ENCODE peak calls at places on chromosomes 6 and 20, in six cellular contexts. One of them, this sample, is unnamed.

GRCh38 chr20:3990741-3991140 is 24.6 kb downstream of the RNF24 start:
- DNase-seq in stimulated activated naive CD8-positive, alpha-beta T cell treated with anti-CD3 and anti-CD28 coated beads, Interleukin-15, amount 100 ng/mL, for 72 hours: no peak
- DNase-seq in substantia nigra: no peak
- DNase-seq in central memory CD4-positive, alpha-beta T cell: peak; percentile 29
- DNase-seq in naive thymus-derived CD4-positive, alpha-beta T cell: no peak
- DNase-seq in Daoy: no peak
- DNase-seq in this sample: no peak

GRCh38 chr20:62560162-62560561 is 82.1 kb upstream of the SLCO4A1 start:
- DNase-seq in naive thymus-derived CD4-positive, alpha-beta T cell: no peak
- DNase-seq in substantia nigra: no peak
- DNase-seq in stimulated activated naive CD8-positive, alpha-beta T cell treated with anti-CD3 and anti-CD28 coated beads, Interleukin-15, amount 100 ng/mL, for 72 hours: no peak
- DNase-seq in central memory CD4-positive, alpha-beta T cell: no peak
- DNase-seq in Daoy: no peak
- DNase-seq in this sample: no peak

GRCh38 chr20:35508493-35509218 is 20.8 kb downstream of the C20orf173 start:
- DNase-seq in substantia nigra: no peak
- DNase-seq in central memory CD4-positive, alpha-beta T cell: no peak
- DNase-seq in Daoy: no peak
- DNase-seq in naive thymus-derived CD4-positive, alpha-beta T cell: no peak
- DNase-seq in stimulated activated naive CD8-positive, alpha-beta T cell treated with anti-CD3 and anti-CD28 coated beads, Interleukin-15, amount 100 ng/mL, for 72 hours: no peak
- DNase-seq in this sample: no peak

GRCh38 chr20:6870559-6870958 is 103.1 kb downstream of the BMP2 start:
- DNase-seq in Daoy: no peak
- DNase-seq in substantia nigra: no peak
- DNase-seq in central memory CD4-positive, alpha-beta T cell: no peak
- DNase-seq in naive thymus-derived CD4-positive, alpha-beta T cell: no peak
- DNase-seq in stimulated activated naive CD8-positive, alpha-beta T cell treated with anti-CD3 and anti-CD28 coated beads, Interleukin-15, amount 100 ng/mL, for 72 hours: no peak
- DNase-seq in this sample: no peak

GRCh38 chr20:58981564-58982364 is 708 bp downstream of the NELFCD start:
- DNase-seq in central memory CD4-positive, alpha-beta T cell: peak; percentile 7
- DNase-seq in substantia nigra: no peak
- DNase-seq in naive thymus-derived CD4-positive, alpha-beta T cell: no peak
- DNase-seq in stimulated activated naive CD8-positive, alpha-beta T cell treated with anti-CD3 and anti-CD28 coated beads, Interleukin-15, amount 100 ng/mL, for 72 hours: no peak
- DNase-seq in Daoy: no peak
- DNase-seq in this sample: no peak

GRCh38 chr6:27477318-27478013 is 4.6 kb upstream of the ZNF184 start:
- DNase-seq in substantia nigra: no peak
- DNase-seq in central memory CD4-positive, alpha-beta T cell: no peak
- DNase-seq in stimulated activated naive CD8-positive, alpha-beta T cell treated with anti-CD3 and anti-CD28 coated beads, Interleukin-15, amount 100 ng/mL, for 72 hours: no peak
- DNase-seq in Daoy: no peak
- DNase-seq in naive thymus-derived CD4-positive, alpha-beta T cell: no peak
- DNase-seq in this sample: no peak

GRCh38 chr6:24313477-24314141 is 44.2 kb downstream of the DCDC2 start:
- DNase-seq in naive thymus-derived CD4-positive, alpha-beta T cell: no peak
- DNase-seq in Daoy: peak; percentile 91
- DNase-seq in stimulated activated naive CD8-positive, alpha-beta T cell treated with anti-CD3 and anti-CD28 coated beads, Interleukin-15, amount 100 ng/mL, for 72 hours: no peak
- DNase-seq in central memory CD4-positive, alpha-beta T cell: no peak
- DNase-seq in substantia nigra: no peak
- DNase-seq in this sample: no peak

GRCh38 chr20:44401052-44401769 is 45.7 kb downstream of the HNF4A start:
- DNase-seq in central memory CD4-positive, alpha-beta T cell: no peak
- DNase-seq in Daoy: no peak
- DNase-seq in substantia nigra: no peak
- DNase-seq in stimulated activated naive CD8-positive, alpha-beta T cell treated with anti-CD3 and anti-CD28 coated beads, Interleukin-15, amount 100 ng/mL, for 72 hours: no peak
- DNase-seq in naive thymus-derived CD4-positive, alpha-beta T cell: no peak
- DNase-seq in this sample: no peak

GRCh38 chr6:156787569-156788492 is 10.7 kb downstream of the ARID1B start:
- DNase-seq in stimulated activated naive CD8-positive, alpha-beta T cell treated with anti-CD3 and anti-CD28 coated beads, Interleukin-15, amount 100 ng/mL, for 72 hours: no peak
- DNase-seq in naive thymus-derived CD4-positive, alpha-beta T cell: no peak
- DNase-seq in central memory CD4-positive, alpha-beta T cell: no peak
- DNase-seq in Daoy: no peak
- DNase-seq in substantia nigra: no peak
- DNase-seq in this sample: no peak

GRCh38 chr6:155374681-155375080 is 60.4 kb upstream of the TFB1M start:
- DNase-seq in naive thymus-derived CD4-positive, alpha-beta T cell: no peak
- DNase-seq in central memory CD4-positive, alpha-beta T cell: no peak
- DNase-seq in substantia nigra: no peak
- DNase-seq in Daoy: no peak
- DNase-seq in stimulated activated naive CD8-positive, alpha-beta T cell treated with anti-CD3 and anti-CD28 coated beads, Interleukin-15, amount 100 ng/mL, for 72 hours: no peak
- DNase-seq in this sample: no peak

GRCh38 chr20:62142252-62143117 is 709 bp downstream of the PSMA7 start:
- DNase-seq in substantia nigra: peak; percentile 41
- DNase-seq in stimulated activated naive CD8-positive, alpha-beta T cell treated with anti-CD3 and anti-CD28 coated beads, Interleukin-15, amount 100 ng/mL, for 72 hours: peak; percentile 22
- DNase-seq in central memory CD4-positive, alpha-beta T cell: no peak
- DNase-seq in Daoy: no peak
- DNase-seq in naive thymus-derived CD4-positive, alpha-beta T cell: no peak
- DNase-seq in this sample: no peak

GRCh38 chr6:33633084-33633461 is 12.0 kb downstream of the ITPR3 start:
- DNase-seq in central memory CD4-positive, alpha-beta T cell: no peak
- DNase-seq in substantia nigra: no peak
- DNase-seq in stimulated activated naive CD8-positive, alpha-beta T cell treated with anti-CD3 and anti-CD28 coated beads, Interleukin-15, amount 100 ng/mL, for 72 hours: no peak
- DNase-seq in Daoy: no peak
- DNase-seq in naive thymus-derived CD4-positive, alpha-beta T cell: no peak
- DNase-seq in this sample: no peak

GRCh38 chr6:40894962-40895799 is 143.8 kb downstream of the UNC5CL start:
- DNase-seq in Daoy: peak; percentile 83
- DNase-seq in stimulated activated naive CD8-positive, alpha-beta T cell treated with anti-CD3 and anti-CD28 coated beads, Interleukin-15, amount 100 ng/mL, for 72 hours: no peak
- DNase-seq in substantia nigra: peak; percentile 19
- DNase-seq in naive thymus-derived CD4-positive, alpha-beta T cell: no peak
- DNase-seq in central memory CD4-positive, alpha-beta T cell: no peak
- DNase-seq in this sample: no peak

GRCh38 chr6:89941031-89941775 is 46.9 kb downstream of the GJA10 start:
- DNase-seq in central memory CD4-positive, alpha-beta T cell: no peak
- DNase-seq in naive thymus-derived CD4-positive, alpha-beta T cell: no peak
- DNase-seq in substantia nigra: peak; percentile 65
- DNase-seq in stimulated activated naive CD8-positive, alpha-beta T cell treated with anti-CD3 and anti-CD28 coated beads, Interleukin-15, amount 100 ng/mL, for 72 hours: no peak
- DNase-seq in Daoy: no peak
- DNase-seq in this sample: no peak

GRCh38 chr6:119310486-119311036 is 39.0 kb downstream of the MAN1A1 start:
- DNase-seq in Daoy: no peak
- DNase-seq in substantia nigra: no peak
- DNase-seq in central memory CD4-positive, alpha-beta T cell: no peak
- DNase-seq in stimulated activated naive CD8-positive, alpha-beta T cell treated with anti-CD3 and anti-CD28 coated beads, Interleukin-15, amount 100 ng/mL, for 72 hours: no peak
- DNase-seq in naive thymus-derived CD4-positive, alpha-beta T cell: no peak
- DNase-seq in this sample: no peak

GRCh38 chr20:63967330-63968135 is 2.2 kb downstream of the ZNF512B start:
- DNase-seq in naive thymus-derived CD4-positive, alpha-beta T cell: no peak
- DNase-seq in substantia nigra: no peak
- DNase-seq in stimulated activated naive CD8-positive, alpha-beta T cell treated with anti-CD3 and anti-CD28 coated beads, Interleukin-15, amount 100 ng/mL, for 72 hours: peak; percentile 0
- DNase-seq in Daoy: peak; percentile 0
- DNase-seq in central memory CD4-positive, alpha-beta T cell: no peak
- DNase-seq in this sample: no peak

GRCh38 chr6:22062807-22063408 is 233.9 kb downstream of the PRL start:
- DNase-seq in substantia nigra: peak; percentile 21
- DNase-seq in Daoy: no peak
- DNase-seq in stimulated activated naive CD8-positive, alpha-beta T cell treated with anti-CD3 and anti-CD28 coated beads, Interleukin-15, amount 100 ng/mL, for 72 hours: peak; percentile 61
- DNase-seq in central memory CD4-positive, alpha-beta T cell: no peak
- DNase-seq in naive thymus-derived CD4-positive, alpha-beta T cell: peak; percentile 9
- DNase-seq in this sample: peak; percentile 72

GRCh38 chr6:8029243-8029870 is 34.8 kb downstream of the BLOC1S5 start:
- DNase-seq in stimulated activated naive CD8-positive, alpha-beta T cell treated with anti-CD3 and anti-CD28 coated beads, Interleukin-15, amount 100 ng/mL, for 72 hours: no peak
- DNase-seq in naive thymus-derived CD4-positive, alpha-beta T cell: no peak
- DNase-seq in central memory CD4-positive, alpha-beta T cell: no peak
- DNase-seq in substantia nigra: no peak
- DNase-seq in Daoy: peak; percentile 14
- DNase-seq in this sample: no peak

GRCh38 chr20:62426678-62427077 is 661 bp downstream of the RBBP8NL start:
- DNase-seq in central memory CD4-positive, alpha-beta T cell: no peak
- DNase-seq in Daoy: no peak
- DNase-seq in substantia nigra: no peak
- DNase-seq in stimulated activated naive CD8-positive, alpha-beta T cell treated with anti-CD3 and anti-CD28 coated beads, Interleukin-15, amount 100 ng/mL, for 72 hours: no peak
- DNase-seq in naive thymus-derived CD4-positive, alpha-beta T cell: no peak
- DNase-seq in this sample: no peak

GRCh38 chr6:21914121-21914973 is 320.8 kb downstream of the SOX4 start:
- DNase-seq in naive thymus-derived CD4-positive, alpha-beta T cell: no peak
- DNase-seq in substantia nigra: no peak
- DNase-seq in central memory CD4-positive, alpha-beta T cell: peak; percentile 19
- DNase-seq in Daoy: peak; percentile 83
- DNase-seq in stimulated activated naive CD8-positive, alpha-beta T cell treated with anti-CD3 and anti-CD28 coated beads, Interleukin-15, amount 100 ng/mL, for 72 hours: peak; percentile 41
- DNase-seq in this sample: peak; percentile 67

GRCh38 chr6:36042618-36043260 is 15.1 kb downstream of the MAPK14 start:
- DNase-seq in naive thymus-derived CD4-positive, alpha-beta T cell: no peak
- DNase-seq in stimulated activated naive CD8-positive, alpha-beta T cell treated with anti-CD3 and anti-CD28 coated beads, Interleukin-15, amount 100 ng/mL, for 72 hours: no peak
- DNase-seq in central memory CD4-positive, alpha-beta T cell: no peak
- DNase-seq in substantia nigra: no peak
- DNase-seq in Daoy: no peak
- DNase-seq in this sample: no peak

GRCh38 chr6:81891869-81892268 is 139.4 kb upstream of the TENT5A start:
- DNase-seq in substantia nigra: no peak
- DNase-seq in central memory CD4-positive, alpha-beta T cell: no peak
- DNase-seq in naive thymus-derived CD4-positive, alpha-beta T cell: no peak
- DNase-seq in stimulated activated naive CD8-positive, alpha-beta T cell treated with anti-CD3 and anti-CD28 coated beads, Interleukin-15, amount 100 ng/mL, for 72 hours: no peak
- DNase-seq in Daoy: no peak
- DNase-seq in this sample: no peak

GRCh38 chr6:40819182-40819834 is 219.7 kb downstream of the UNC5CL start:
- DNase-seq in substantia nigra: no peak
- DNase-seq in stimulated activated naive CD8-positive, alpha-beta T cell treated with anti-CD3 and anti-CD28 coated beads, Interleukin-15, amount 100 ng/mL, for 72 hours: peak; percentile 34
- DNase-seq in central memory CD4-positive, alpha-beta T cell: no peak
- DNase-seq in naive thymus-derived CD4-positive, alpha-beta T cell: no peak
- DNase-seq in Daoy: no peak
- DNase-seq in this sample: no peak

GRCh38 chr6:113381232-113381631 is 475.9 kb upstream of the MARCKS start:
- DNase-seq in Daoy: no peak
- DNase-seq in central memory CD4-positive, alpha-beta T cell: no peak
- DNase-seq in naive thymus-derived CD4-positive, alpha-beta T cell: no peak
- DNase-seq in stimulated activated naive CD8-positive, alpha-beta T cell treated with anti-CD3 and anti-CD28 coated beads, Interleukin-15, amount 100 ng/mL, for 72 hours: no peak
- DNase-seq in substantia nigra: no peak
- DNase-seq in this sample: no peak

GRCh38 chr6:48429610-48430009 is 318.6 kb upstream of the PTCHD4 start:
- DNase-seq in Daoy: no peak
- DNase-seq in naive thymus-derived CD4-positive, alpha-beta T cell: no peak
- DNase-seq in stimulated activated naive CD8-positive, alpha-beta T cell treated with anti-CD3 and anti-CD28 coated beads, Interleukin-15, amount 100 ng/mL, for 72 hours: no peak
- DNase-seq in substantia nigra: no peak
- DNase-seq in central memory CD4-positive, alpha-beta T cell: no peak
- DNase-seq in this sample: no peak

GRCh38 chr6:11333292-11333849 is 100.9 kb upstream of the NEDD9 start:
- DNase-seq in stimulated activated naive CD8-positive, alpha-beta T cell treated with anti-CD3 and anti-CD28 coated beads, Interleukin-15, amount 100 ng/mL, for 72 hours: no peak
- DNase-seq in central memory CD4-positive, alpha-beta T cell: no peak
- DNase-seq in Daoy: no peak
- DNase-seq in substantia nigra: no peak
- DNase-seq in naive thymus-derived CD4-positive, alpha-beta T cell: no peak
- DNase-seq in this sample: no peak

GRCh38 chr6:78489874-78490273 is 377.5 kb upstream of the IRAK1BP1 start:
- DNase-seq in central memory CD4-positive, alpha-beta T cell: no peak
- DNase-seq in naive thymus-derived CD4-positive, alpha-beta T cell: no peak
- DNase-seq in Daoy: no peak
- DNase-seq in substantia nigra: no peak
- DNase-seq in stimulated activated naive CD8-positive, alpha-beta T cell treated with anti-CD3 and anti-CD28 coated beads, Interleukin-15, amount 100 ng/mL, for 72 hours: no peak
- DNase-seq in this sample: no peak

GRCh38 chr6:112717856-112718255 is 370.7 kb downstream of the RFPL4B start:
- DNase-seq in naive thymus-derived CD4-positive, alpha-beta T cell: no peak
- DNase-seq in Daoy: no peak
- DNase-seq in stimulated activated naive CD8-positive, alpha-beta T cell treated with anti-CD3 and anti-CD28 coated beads, Interleukin-15, amount 100 ng/mL, for 72 hours: no peak
- DNase-seq in substantia nigra: no peak
- DNase-seq in central memory CD4-positive, alpha-beta T cell: no peak
- DNase-seq in this sample: no peak

GRCh38 chr6:127201321-127201720 is 65.3 kb upstream of the RNF146 start:
- DNase-seq in substantia nigra: no peak
- DNase-seq in Daoy: peak; percentile 33
- DNase-seq in naive thymus-derived CD4-positive, alpha-beta T cell: no peak
- DNase-seq in stimulated activated naive CD8-positive, alpha-beta T cell treated with anti-CD3 and anti-CD28 coated beads, Interleukin-15, amount 100 ng/mL, for 72 hours: no peak
- DNase-seq in central memory CD4-positive, alpha-beta T cell: no peak
- DNase-seq in this sample: no peak

This sample was measured in activated CD4-positive, alpha-beta T cell treated with anti-CD3 and anti-CD28 coated beads, Interleukin-2, amount 10 ng/mL, durations not matched to agents 7 days and 5 days.